ENCODE peak calls at places on chromosomes 13 and 19, in ten cellular contexts. One of them, this sample, is unnamed. For H3K4me1, the result is how much of the 10 kb centered on the place peaks cover.

GRCh38 chr19:33032218-33032781 is 32.4 kb downstream of the RHPN2 start:
- DNase-seq in mucosa of descending colon: peak
- DNase-seq in gastrocnemius medialis: no peak
- DNase-seq in upper lobe of right lung: no peak
- DNase-seq in cardiac muscle cell: no peak
- DNase-seq in CD8-positive, alpha-beta T cell: no peak
- DNase-seq in A673: no peak
- DNase-seq in heart right ventricle: no peak
- DNase-seq in fibroblast of lung: no peak
- DNase-seq in esophagus squamous epithelium: no peak
- DNase-seq in this sample: no peak

GRCh38 chr19:48955308-48955958 is 758 bp downstream of the BAX start:
- DNase-seq in mucosa of descending colon: no peak
- DNase-seq in gastrocnemius medialis: no peak
- DNase-seq in upper lobe of right lung: no peak
- DNase-seq in cardiac muscle cell: no peak
- DNase-seq in CD8-positive, alpha-beta T cell: no peak
- DNase-seq in A673: no peak
- DNase-seq in heart right ventricle: no peak
- DNase-seq in fibroblast of lung: no peak
- DNase-seq in esophagus squamous epithelium: no peak
- DNase-seq in this sample: no peak

GRCh38 chr19:51726049-51726448 is 2.3 kb upstream of the HAS1 start:
- DNase-seq in mucosa of descending colon: peak
- DNase-seq in gastrocnemius medialis: no peak
- DNase-seq in upper lobe of right lung: no peak
- DNase-seq in cardiac muscle cell: peak
- DNase-seq in CD8-positive, alpha-beta T cell: no peak
- DNase-seq in A673: peak
- DNase-seq in heart right ventricle: no peak
- DNase-seq in fibroblast of lung: peak
- DNase-seq in esophagus squamous epithelium: no peak
- DNase-seq in this sample: no peak

GRCh38 chr13:97567510-97568243 is 133.7 kb downstream of the RAP2A start:
- DNase-seq in mucosa of descending colon: peak
- DNase-seq in gastrocnemius medialis: no peak
- DNase-seq in upper lobe of right lung: peak
- DNase-seq in cardiac muscle cell: peak
- DNase-seq in CD8-positive, alpha-beta T cell: no peak
- DNase-seq in A673: no peak
- DNase-seq in heart right ventricle: no peak
- DNase-seq in fibroblast of lung: peak
- DNase-seq in esophagus squamous epithelium: no peak
- DNase-seq in this sample: no peak

GRCh38 chr13:69109891-69110525 is 997.6 kb upstream of the ATXN8OS start:
- DNase-seq in mucosa of descending colon: no peak
- DNase-seq in gastrocnemius medialis: no peak
- DNase-seq in upper lobe of right lung: no peak
- DNase-seq in cardiac muscle cell: no peak
- DNase-seq in CD8-positive, alpha-beta T cell: no peak
- DNase-seq in A673: no peak
- DNase-seq in heart right ventricle: no peak
- DNase-seq in fibroblast of lung: no peak
- DNase-seq in esophagus squamous epithelium: no peak
- DNase-seq in this sample: no peak

GRCh38 chr19:47542030-47542475 is 27.2 kb upstream of the NAPA start:
- DNase-seq in mucosa of descending colon: no peak
- DNase-seq in gastrocnemius medialis: no peak
- DNase-seq in upper lobe of right lung: no peak
- DNase-seq in cardiac muscle cell: peak
- DNase-seq in CD8-positive, alpha-beta T cell: no peak
- DNase-seq in A673: no peak
- DNase-seq in heart right ventricle: peak
- DNase-seq in fibroblast of lung: no peak
- DNase-seq in esophagus squamous epithelium: no peak
- DNase-seq in this sample: no peak

GRCh38 chr13:66532146-66532545 is 698.0 kb downstream of the PCDH9 start:
- DNase-seq in mucosa of descending colon: no peak
- DNase-seq in gastrocnemius medialis: no peak
- DNase-seq in upper lobe of right lung: no peak
- DNase-seq in cardiac muscle cell: peak
- DNase-seq in CD8-positive, alpha-beta T cell: no peak
- DNase-seq in A673: no peak
- DNase-seq in heart right ventricle: no peak
- DNase-seq in fibroblast of lung: peak
- DNase-seq in esophagus squamous epithelium: no peak
- DNase-seq in this sample: no peak

GRCh38 chr13:19181021-19181620 is 503 bp downstream of the TUBA3C start:
- DNase-seq in mucosa of descending colon: no peak
- DNase-seq in gastrocnemius medialis: no peak
- DNase-seq in upper lobe of right lung: no peak
- DNase-seq in cardiac muscle cell: no peak
- DNase-seq in CD8-positive, alpha-beta T cell: no peak
- DNase-seq in A673: no peak
- DNase-seq in heart right ventricle: no peak
- DNase-seq in fibroblast of lung: no peak
- DNase-seq in esophagus squamous epithelium: no peak
- DNase-seq in this sample: no peak

GRCh38 chr19:33727331-33728028 is 69.2 kb upstream of the KCTD15 start:
- DNase-seq in mucosa of descending colon: no peak
- DNase-seq in gastrocnemius medialis: no peak
- DNase-seq in upper lobe of right lung: peak
- DNase-seq in cardiac muscle cell: no peak
- DNase-seq in CD8-positive, alpha-beta T cell: no peak
- DNase-seq in A673: no peak
- DNase-seq in heart right ventricle: no peak
- DNase-seq in fibroblast of lung: no peak
- DNase-seq in esophagus squamous epithelium: no peak
- DNase-seq in this sample: no peak

GRCh38 chr13:74883834-74884233 is 598.1 kb downstream of the TBC1D4 start:
- DNase-seq in mucosa of descending colon: no peak
- DNase-seq in gastrocnemius medialis: no peak
- DNase-seq in upper lobe of right lung: no peak
- DNase-seq in cardiac muscle cell: peak
- DNase-seq in CD8-positive, alpha-beta T cell: no peak
- DNase-seq in A673: no peak
- DNase-seq in heart right ventricle: no peak
- DNase-seq in fibroblast of lung: peak
- DNase-seq in esophagus squamous epithelium: no peak
- DNase-seq in this sample: peak

GRCh38 chr19:22523940-22524339 is 101.8 kb upstream of the ZNF98 start:
- DNase-seq in mucosa of descending colon: no peak
- DNase-seq in gastrocnemius medialis: no peak
- DNase-seq in upper lobe of right lung: no peak
- DNase-seq in cardiac muscle cell: no peak
- DNase-seq in CD8-positive, alpha-beta T cell: no peak
- DNase-seq in A673: no peak
- DNase-seq in heart right ventricle: no peak
- DNase-seq in fibroblast of lung: no peak
- DNase-seq in esophagus squamous epithelium: no peak
- DNase-seq in this sample: no peak
- H3K4me1 ChIP-seq in mucosa of descending colon: under half
- H3K4me1 ChIP-seq in gastrocnemius medialis: under half
- H3K4me1 ChIP-seq in upper lobe of right lung: under half
- H3K4me1 ChIP-seq in cardiac muscle cell: under half
- H3K4me1 ChIP-seq in CD8-positive, alpha-beta T cell: under half
- H3K4me1 ChIP-seq in A673: under half
- H3K4me1 ChIP-seq in heart right ventricle: under half
- H3K4me1 ChIP-seq in fibroblast of lung: under half
- H3K4me1 ChIP-seq in esophagus squamous epithelium: under half
- H3K4me1 ChIP-seq in this sample: under half

GRCh38 chr19:8216357-8216756 is 7.2 kb downstream of the CERS4 start:
- DNase-seq in mucosa of descending colon: no peak
- DNase-seq in gastrocnemius medialis: no peak
- DNase-seq in upper lobe of right lung: no peak
- DNase-seq in cardiac muscle cell: no peak
- DNase-seq in CD8-positive, alpha-beta T cell: no peak
- DNase-seq in A673: no peak
- DNase-seq in heart right ventricle: no peak
- DNase-seq in fibroblast of lung: no peak
- DNase-seq in esophagus squamous epithelium: no peak
- DNase-seq in this sample: no peak
- H3K4me1 ChIP-seq in mucosa of descending colon: under half
- H3K4me1 ChIP-seq in gastrocnemius medialis: under half
- H3K4me1 ChIP-seq in upper lobe of right lung: under half
- H3K4me1 ChIP-seq in cardiac muscle cell: under half
- H3K4me1 ChIP-seq in CD8-positive, alpha-beta T cell: under half
- H3K4me1 ChIP-seq in A673: under half
- H3K4me1 ChIP-seq in heart right ventricle: under half
- H3K4me1 ChIP-seq in fibroblast of lung: under half
- H3K4me1 ChIP-seq in esophagus squamous epithelium: under half
- H3K4me1 ChIP-seq in this sample: under half

GRCh38 chr13:35894636-35895035 is 236.5 kb downstream of the DCLK1 start:
- DNase-seq in mucosa of descending colon: no peak
- DNase-seq in gastrocnemius medialis: no peak
- DNase-seq in upper lobe of right lung: no peak
- DNase-seq in cardiac muscle cell: no peak
- DNase-seq in CD8-positive, alpha-beta T cell: no peak
- DNase-seq in A673: no peak
- DNase-seq in heart right ventricle: no peak
- DNase-seq in fibroblast of lung: no peak
- DNase-seq in esophagus squamous epithelium: no peak
- DNase-seq in this sample: no peak

GRCh38 chr13:35903075-35903474 is 228.1 kb downstream of the DCLK1 start:
- DNase-seq in mucosa of descending colon: no peak
- DNase-seq in gastrocnemius medialis: no peak
- DNase-seq in upper lobe of right lung: no peak
- DNase-seq in cardiac muscle cell: no peak
- DNase-seq in CD8-positive, alpha-beta T cell: no peak
- DNase-seq in A673: no peak
- DNase-seq in heart right ventricle: no peak
- DNase-seq in fibroblast of lung: no peak
- DNase-seq in esophagus squamous epithelium: no peak
- DNase-seq in this sample: no peak

GRCh38 chr13:35892837-35893814 is 238.1 kb downstream of the DCLK1 start:
- DNase-seq in mucosa of descending colon: no peak
- DNase-seq in gastrocnemius medialis: no peak
- DNase-seq in upper lobe of right lung: no peak
- DNase-seq in cardiac muscle cell: no peak
- DNase-seq in CD8-positive, alpha-beta T cell: no peak
- DNase-seq in A673: no peak
- DNase-seq in heart right ventricle: no peak
- DNase-seq in fibroblast of lung: no peak
- DNase-seq in esophagus squamous epithelium: no peak
- DNase-seq in this sample: no peak

DNA sequence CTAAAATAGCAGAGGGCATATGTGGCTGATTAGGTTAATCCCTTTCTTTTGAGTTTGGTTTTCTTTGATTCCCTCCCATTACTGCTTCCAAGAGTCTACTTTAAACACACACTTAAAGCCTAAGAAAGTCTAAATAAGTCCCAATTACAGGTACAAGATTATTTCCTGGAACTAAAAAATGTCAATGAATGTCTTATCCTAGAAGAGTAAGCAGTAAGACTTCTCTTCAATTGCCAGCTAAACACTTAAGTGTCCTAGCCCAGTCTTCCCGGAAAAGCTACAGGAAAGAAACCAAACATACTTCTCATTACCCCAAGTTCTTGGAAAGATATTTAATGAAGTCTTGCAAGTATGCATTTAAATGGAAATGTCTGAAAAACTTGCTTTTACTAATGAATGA is 233.1 kb downstream of the DCLK1 start:
- DNase-seq in mucosa of descending colon: no peak
- DNase-seq in gastrocnemius medialis: no peak
- DNase-seq in upper lobe of right lung: no peak
- DNase-seq in cardiac muscle cell: no peak
- DNase-seq in CD8-positive, alpha-beta T cell: no peak
- DNase-seq in A673: no peak
- DNase-seq in heart right ventricle: no peak
- DNase-seq in fibroblast of lung: no peak
- DNase-seq in esophagus squamous epithelium: no peak
- DNase-seq in this sample: no peak
- H3K4me1 ChIP-seq in mucosa of descending colon: under half
- H3K4me1 ChIP-seq in gastrocnemius medialis: under half
- H3K4me1 ChIP-seq in upper lobe of right lung: under half
- H3K4me1 ChIP-seq in cardiac muscle cell: under half
- H3K4me1 ChIP-seq in CD8-positive, alpha-beta T cell: under half
- H3K4me1 ChIP-seq in A673: under half
- H3K4me1 ChIP-seq in heart right ventricle: under half
- H3K4me1 ChIP-seq in fibroblast of lung: under half
- H3K4me1 ChIP-seq in esophagus squamous epithelium: under half
- H3K4me1 ChIP-seq in this sample: under half

GRCh38 chr19:13016628-13017305 is 21.5 kb downstream of the NFIX start:
- DNase-seq in mucosa of descending colon: no peak
- DNase-seq in gastrocnemius medialis: no peak
- DNase-seq in upper lobe of right lung: no peak
- DNase-seq in cardiac muscle cell: no peak
- DNase-seq in CD8-positive, alpha-beta T cell: no peak
- DNase-seq in A673: no peak
- DNase-seq in heart right ventricle: no peak
- DNase-seq in fibroblast of lung: no peak
- DNase-seq in esophagus squamous epithelium: no peak
- DNase-seq in this sample: no peak
- H3K4me1 ChIP-seq in mucosa of descending colon: under half
- H3K4me1 ChIP-seq in gastrocnemius medialis: half or more
- H3K4me1 ChIP-seq in upper lobe of right lung: half or more
- H3K4me1 ChIP-seq in cardiac muscle cell: under half
- H3K4me1 ChIP-seq in CD8-positive, alpha-beta T cell: under half
- H3K4me1 ChIP-seq in A673: under half
- H3K4me1 ChIP-seq in heart right ventricle: half or more
- H3K4me1 ChIP-seq in fibroblast of lung: under half
- H3K4me1 ChIP-seq in esophagus squamous epithelium: half or more
- H3K4me1 ChIP-seq in this sample: under half

DNA sequence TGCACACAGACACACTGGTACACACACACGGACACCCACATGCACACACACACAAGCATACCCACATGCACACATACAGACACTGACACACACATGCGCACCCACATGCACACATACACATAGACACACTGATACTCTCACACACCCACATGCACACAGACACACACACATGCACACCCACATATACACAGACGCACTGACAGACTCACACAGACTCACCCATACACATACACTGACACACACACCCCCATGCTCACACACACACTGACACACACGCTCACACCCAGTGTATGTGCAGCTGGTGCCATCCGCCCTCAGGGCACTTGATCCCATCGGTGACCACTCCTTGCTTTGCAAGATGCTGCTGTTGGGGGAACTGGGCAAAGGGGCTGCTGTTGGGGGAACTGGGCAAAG is 9.7 kb upstream of the RASA3 start:
- DNase-seq in mucosa of descending colon: no peak
- DNase-seq in gastrocnemius medialis: no peak
- DNase-seq in upper lobe of right lung: peak
- DNase-seq in cardiac muscle cell: no peak
- DNase-seq in CD8-positive, alpha-beta T cell: no peak
- DNase-seq in A673: no peak
- DNase-seq in heart right ventricle: no peak
- DNase-seq in fibroblast of lung: no peak
- DNase-seq in esophagus squamous epithelium: no peak
- DNase-seq in this sample: no peak
- H3K4me1 ChIP-seq in mucosa of descending colon: under half
- H3K4me1 ChIP-seq in gastrocnemius medialis: under half
- H3K4me1 ChIP-seq in upper lobe of right lung: under half
- H3K4me1 ChIP-seq in cardiac muscle cell: under half
- H3K4me1 ChIP-seq in CD8-positive, alpha-beta T cell: half or more
- H3K4me1 ChIP-seq in A673: under half
- H3K4me1 ChIP-seq in heart right ventricle: under half
- H3K4me1 ChIP-seq in fibroblast of lung: under half
- H3K4me1 ChIP-seq in esophagus squamous epithelium: under half
- H3K4me1 ChIP-seq in this sample: under half

DNA sequence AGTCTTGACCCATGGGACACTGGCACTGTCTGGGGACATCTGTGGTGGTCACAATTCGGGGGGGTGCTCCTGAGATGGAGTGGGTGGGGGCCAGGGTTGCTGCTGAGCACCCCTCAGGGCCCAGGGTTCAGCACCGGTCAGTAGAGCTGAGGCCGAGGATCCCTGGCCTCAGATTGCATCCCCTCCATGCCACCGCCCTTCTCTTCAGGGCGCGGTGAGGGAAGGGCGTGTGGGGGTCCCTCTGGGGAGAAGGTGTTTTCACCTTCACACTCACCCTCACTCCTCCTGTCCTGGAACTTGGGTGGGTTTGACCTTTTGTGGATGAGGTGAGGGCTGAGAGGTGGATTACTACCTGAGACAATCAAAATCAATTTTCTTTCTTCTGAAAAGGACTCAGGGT is 13.5 kb downstream of the GNA11 start:
- DNase-seq in mucosa of descending colon: no peak
- DNase-seq in gastrocnemius medialis: no peak
- DNase-seq in upper lobe of right lung: no peak
- DNase-seq in cardiac muscle cell: no peak
- DNase-seq in CD8-positive, alpha-beta T cell: no peak
- DNase-seq in A673: no peak
- DNase-seq in heart right ventricle: no peak
- DNase-seq in fibroblast of lung: no peak
- DNase-seq in esophagus squamous epithelium: no peak
- DNase-seq in this sample: no peak
- H3K4me1 ChIP-seq in mucosa of descending colon: under half
- H3K4me1 ChIP-seq in gastrocnemius medialis: under half
- H3K4me1 ChIP-seq in upper lobe of right lung: under half
- H3K4me1 ChIP-seq in cardiac muscle cell: under half
- H3K4me1 ChIP-seq in CD8-positive, alpha-beta T cell: under half
- H3K4me1 ChIP-seq in A673: under half
- H3K4me1 ChIP-seq in heart right ventricle: under half
- H3K4me1 ChIP-seq in fibroblast of lung: under half
- H3K4me1 ChIP-seq in esophagus squamous epithelium: under half
- H3K4me1 ChIP-seq in this sample: under half